ENCODE peak calls at places on chromosomes 11 and 22, in seven cellular contexts. One of them, this sample, is unnamed.

GRCh38 chr22:43017525-43018290 is 2.8 kb upstream of the PACSIN2 start:
- DNase-seq in CD8-positive, alpha-beta T cell: no peak
- DNase-seq in suprapubic skin: no peak
- DNase-seq in HL-60: no peak
- DNase-seq in DND-41: no peak
- DNase-seq in spleen: no peak
- DNase-seq in fibroblast of lung: no peak
- DNase-seq in this sample: no peak

GRCh38 chr11:359181-359714 is 10.1 kb upstream of the B4GALNT4 start:
- DNase-seq in CD8-positive, alpha-beta T cell: peak; percentile 56
- DNase-seq in suprapubic skin: peak; percentile 77
- DNase-seq in HL-60: no peak
- DNase-seq in DND-41: no peak
- DNase-seq in spleen: peak; percentile 69
- DNase-seq in fibroblast of lung: no peak
- DNase-seq in this sample: no peak

GRCh38 chr22:50261615-50262459 is at the start of gene MAPK12:
- DNase-seq in CD8-positive, alpha-beta T cell: no peak
- DNase-seq in suprapubic skin: no peak
- DNase-seq in HL-60: no peak
- DNase-seq in DND-41: no peak
- DNase-seq in spleen: no peak
- DNase-seq in fibroblast of lung: no peak
- DNase-seq in this sample: no peak

GRCh38 chr11:72041364-72042058 is 38.8 kb downstream of the NUMA1 start:
- DNase-seq in CD8-positive, alpha-beta T cell: peak; percentile 56
- DNase-seq in suprapubic skin: peak; percentile 89
- DNase-seq in HL-60: peak; percentile 25
- DNase-seq in DND-41: peak; percentile 51
- DNase-seq in spleen: peak; percentile 87
- DNase-seq in fibroblast of lung: peak; percentile 78
- DNase-seq in this sample: peak; percentile 44

GRCh38 chr11:118202599-118203422 is 22.0 kb downstream of the JAML start:
- DNase-seq in CD8-positive, alpha-beta T cell: peak; percentile 79
- DNase-seq in suprapubic skin: no peak
- DNase-seq in HL-60: no peak
- DNase-seq in DND-41: peak; percentile 59
- DNase-seq in spleen: no peak
- DNase-seq in fibroblast of lung: no peak
- DNase-seq in this sample: no peak

GRCh38 chr11:10655227-10655626 is 38.3 kb downstream of the IRAG1 start:
- DNase-seq in CD8-positive, alpha-beta T cell: no peak
- DNase-seq in suprapubic skin: no peak
- DNase-seq in HL-60: no peak
- DNase-seq in DND-41: no peak
- DNase-seq in spleen: no peak
- DNase-seq in fibroblast of lung: no peak
- DNase-seq in this sample: no peak

GRCh38 chr11:77198440-77198849 is 70.4 kb downstream of the MYO7A start:
- DNase-seq in CD8-positive, alpha-beta T cell: no peak
- DNase-seq in suprapubic skin: peak; percentile 59
- DNase-seq in HL-60: no peak
- DNase-seq in DND-41: peak; percentile 57
- DNase-seq in spleen: peak; percentile 62
- DNase-seq in fibroblast of lung: no peak
- DNase-seq in this sample: no peak

GRCh38 chr11:19055016-19055415 is 5.5 kb downstream of the MRGPRX2 start:
- DNase-seq in CD8-positive, alpha-beta T cell: no peak
- DNase-seq in suprapubic skin: no peak
- DNase-seq in HL-60: no peak
- DNase-seq in DND-41: no peak
- DNase-seq in spleen: no peak
- DNase-seq in fibroblast of lung: no peak
- DNase-seq in this sample: no peak

GRCh38 chr11:128289048-128289447 is 298.3 kb downstream of the ETS1 start:
- DNase-seq in CD8-positive, alpha-beta T cell: no peak
- DNase-seq in suprapubic skin: no peak
- DNase-seq in HL-60: no peak
- DNase-seq in DND-41: no peak
- DNase-seq in spleen: no peak
- DNase-seq in fibroblast of lung: no peak
- DNase-seq in this sample: no peak

GRCh38 chr11:85626496-85626895 is 648 bp downstream of the DLG2 start:
- DNase-seq in CD8-positive, alpha-beta T cell: no peak
- DNase-seq in suprapubic skin: no peak
- DNase-seq in HL-60: no peak
- DNase-seq in DND-41: no peak
- DNase-seq in spleen: no peak
- DNase-seq in fibroblast of lung: no peak
- DNase-seq in this sample: no peak

GRCh38 chr11:5343474-5344335 is at the start of gene OR51B5:
- DNase-seq in CD8-positive, alpha-beta T cell: no peak
- DNase-seq in suprapubic skin: no peak
- DNase-seq in HL-60: no peak
- DNase-seq in DND-41: no peak
- DNase-seq in spleen: no peak
- DNase-seq in fibroblast of lung: no peak
- DNase-seq in this sample: peak; percentile 59

GRCh38 chr11:17267576-17267975 is 9.0 kb upstream of the NUCB2 start:
- DNase-seq in CD8-positive, alpha-beta T cell: no peak
- DNase-seq in suprapubic skin: no peak
- DNase-seq in HL-60: peak; percentile 64
- DNase-seq in DND-41: peak; percentile 51
- DNase-seq in spleen: no peak
- DNase-seq in fibroblast of lung: no peak
- DNase-seq in this sample: no peak

GRCh38 chr22:41976070-41976901 is 7.0 kb downstream of the SEPTIN3 start:
- DNase-seq in CD8-positive, alpha-beta T cell: no peak
- DNase-seq in suprapubic skin: no peak
- DNase-seq in HL-60: no peak
- DNase-seq in DND-41: peak; percentile 49
- DNase-seq in spleen: peak; percentile 86
- DNase-seq in fibroblast of lung: no peak
- DNase-seq in this sample: no peak

GRCh38 chr11:34075178-34075820 is 23.8 kb downstream of the CAPRIN1 start:
- DNase-seq in CD8-positive, alpha-beta T cell: no peak
- DNase-seq in suprapubic skin: no peak
- DNase-seq in HL-60: no peak
- DNase-seq in DND-41: no peak
- DNase-seq in spleen: no peak
- DNase-seq in fibroblast of lung: peak; percentile 75
- DNase-seq in this sample: no peak

GRCh38 chr22:43731986-43732385 is 80.1 kb downstream of the EFCAB6 start:
- DNase-seq in CD8-positive, alpha-beta T cell: no peak
- DNase-seq in suprapubic skin: no peak
- DNase-seq in HL-60: no peak
- DNase-seq in DND-41: no peak
- DNase-seq in spleen: no peak
- DNase-seq in fibroblast of lung: no peak
- DNase-seq in this sample: no peak

GRCh38 chr11:113991170-113991569 is 16.3 kb downstream of the HTR3A start:
- DNase-seq in CD8-positive, alpha-beta T cell: no peak
- DNase-seq in suprapubic skin: no peak
- DNase-seq in HL-60: no peak
- DNase-seq in DND-41: peak; percentile 40
- DNase-seq in spleen: no peak
- DNase-seq in fibroblast of lung: peak; percentile 47
- DNase-seq in this sample: no peak

GRCh38 chr11:131204984-131205383 is 165.4 kb upstream of the NTM start:
- DNase-seq in CD8-positive, alpha-beta T cell: no peak
- DNase-seq in suprapubic skin: no peak
- DNase-seq in HL-60: no peak
- DNase-seq in DND-41: no peak
- DNase-seq in spleen: no peak
- DNase-seq in fibroblast of lung: no peak
- DNase-seq in this sample: no peak

GRCh38 chr11:115504279-115505158 is at the start of gene CADM1:
- DNase-seq in CD8-positive, alpha-beta T cell: peak; percentile 79
- DNase-seq in suprapubic skin: peak; percentile 94
- DNase-seq in HL-60: peak; percentile 24
- DNase-seq in DND-41: no peak
- DNase-seq in spleen: peak; percentile 92
- DNase-seq in fibroblast of lung: peak; percentile 90
- DNase-seq in this sample: peak; percentile 87

GRCh38 chr11:68632802-68633201 is 51.5 kb upstream of the GAL start:
- DNase-seq in CD8-positive, alpha-beta T cell: peak; percentile 62
- DNase-seq in suprapubic skin: no peak
- DNase-seq in HL-60: peak; percentile 25
- DNase-seq in DND-41: peak; percentile 62
- DNase-seq in spleen: no peak
- DNase-seq in fibroblast of lung: peak; percentile 83
- DNase-seq in this sample: peak; percentile 16
- TF ChIP-seq CTCF in CD8-positive, alpha-beta T cell: peak; percentile 17
- TF ChIP-seq CTCF in suprapubic skin: no peak
- TF ChIP-seq CTCF in HL-60: peak; percentile 58
- TF ChIP-seq CTCF in DND-41: peak; percentile 70
- TF ChIP-seq CTCF in spleen: peak; percentile 26
- TF ChIP-seq CTCF in fibroblast of lung: peak; percentile 53
- TF ChIP-seq CTCF in this sample: peak; percentile 73

DNA sequence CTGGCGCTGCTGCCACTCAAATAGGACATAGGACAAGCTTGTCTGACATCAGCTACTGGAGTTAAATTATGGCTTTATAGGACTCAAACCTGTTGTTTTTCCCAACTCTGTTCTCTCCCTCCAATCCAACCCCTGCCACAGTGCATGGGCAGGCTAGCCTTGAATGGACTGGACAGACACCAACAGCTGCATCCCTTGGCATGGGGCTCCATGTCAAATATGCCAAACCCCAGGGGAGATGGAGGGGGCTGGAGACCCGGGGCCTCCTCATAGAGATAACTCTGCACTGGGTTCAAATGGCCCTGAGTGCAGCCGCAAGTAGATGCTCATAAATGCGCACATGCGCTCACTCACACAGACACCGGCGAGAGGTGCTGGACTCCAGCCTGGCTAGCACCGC is 28.9 kb downstream of the CD5 start:
- DNase-seq in CD8-positive, alpha-beta T cell: no peak
- DNase-seq in suprapubic skin: no peak
- DNase-seq in HL-60: no peak
- DNase-seq in DND-41: no peak
- DNase-seq in spleen: no peak
- DNase-seq in fibroblast of lung: no peak
- DNase-seq in this sample: no peak
- H3K27ac ChIP-seq in CD8-positive, alpha-beta T cell: no peak overlapping the region
- H3K27ac ChIP-seq in suprapubic skin: no peak overlapping the region
- H3K27ac ChIP-seq in HL-60: no peak overlapping the region
- H3K27ac ChIP-seq in DND-41: no peak overlapping the region
- H3K27ac ChIP-seq in spleen: peak overlapping the region; percentile 20
- H3K27ac ChIP-seq in fibroblast of lung: no peak overlapping the region
- H3K27ac ChIP-seq in this sample: no peak overlapping the region

DNA sequence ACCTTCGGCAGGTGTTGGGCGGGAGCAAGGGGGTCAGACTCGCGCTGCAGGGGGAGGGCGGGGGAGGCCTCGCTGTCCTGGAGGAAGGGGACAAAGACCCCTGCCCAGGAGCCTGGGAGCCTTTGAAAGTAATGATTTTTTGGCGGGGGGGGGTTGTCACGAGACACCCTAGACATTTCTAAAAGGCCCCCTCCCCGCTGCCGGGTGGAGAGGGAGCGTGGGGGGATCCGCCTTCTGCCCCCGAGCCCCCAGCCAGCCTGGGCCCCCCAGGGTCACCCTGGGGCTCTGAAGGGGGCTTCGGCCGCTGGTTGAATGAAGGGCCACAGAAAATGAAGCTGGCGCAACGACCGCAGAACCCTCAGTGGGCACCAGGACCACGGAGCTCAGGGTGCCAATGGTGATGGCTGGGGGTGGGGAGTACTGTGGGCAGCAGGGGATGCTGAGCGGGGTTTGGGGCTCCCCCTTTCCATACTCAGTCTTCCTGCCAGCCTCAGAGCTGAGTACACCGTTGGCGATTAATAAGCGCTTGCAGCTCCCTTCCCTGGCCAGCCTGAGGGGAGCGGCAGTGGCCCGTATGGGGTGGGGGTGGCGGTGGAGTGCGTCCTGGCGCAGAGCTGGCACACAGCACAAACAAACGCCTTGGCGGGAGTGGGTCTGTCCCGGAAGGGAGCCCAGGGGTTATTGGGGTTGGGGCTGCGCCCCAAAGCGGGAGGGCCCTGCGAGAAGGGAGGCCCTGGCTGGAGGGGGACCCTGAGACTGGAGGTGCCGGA is 1.2 kb upstream of the DUSP8 start:
- DNase-seq in CD8-positive, alpha-beta T cell: peak; percentile 45
- DNase-seq in suprapubic skin: no peak
- DNase-seq in HL-60: no peak
- DNase-seq in DND-41: no peak
- DNase-seq in spleen: no peak
- DNase-seq in fibroblast of lung: no peak
- DNase-seq in this sample: no peak
- H3K4me3 ChIP-seq in CD8-positive, alpha-beta T cell: peak overlapping the region; percentile 57
- H3K4me3 ChIP-seq in suprapubic skin: peak overlapping the region; percentile 57
- H3K4me3 ChIP-seq in HL-60: no peak overlapping the region
- H3K4me3 ChIP-seq in DND-41: no peak overlapping the region
- H3K4me3 ChIP-seq in spleen: peak overlapping the region; percentile 53
- H3K4me3 ChIP-seq in fibroblast of lung: no peak overlapping the region
- H3K4me3 ChIP-seq in this sample: no peak overlapping the region

GRCh38 chr11:92346220-92346619 is 121.6 kb downstream of the FAT3 start:
- DNase-seq in CD8-positive, alpha-beta T cell: no peak
- DNase-seq in suprapubic skin: no peak
- DNase-seq in HL-60: no peak
- DNase-seq in DND-41: no peak
- DNase-seq in spleen: no peak
- DNase-seq in fibroblast of lung: no peak
- DNase-seq in this sample: no peak

GRCh38 chr11:92342034-92342433 is 117.4 kb downstream of the FAT3 start:
- DNase-seq in CD8-positive, alpha-beta T cell: no peak
- DNase-seq in suprapubic skin: no peak
- DNase-seq in HL-60: no peak
- DNase-seq in DND-41: no peak
- DNase-seq in spleen: no peak
- DNase-seq in fibroblast of lung: no peak
- DNase-seq in this sample: no peak

GRCh38 chr11:92342886-92343285 is 118.3 kb downstream of the FAT3 start:
- DNase-seq in CD8-positive, alpha-beta T cell: no peak
- DNase-seq in suprapubic skin: no peak
- DNase-seq in HL-60: no peak
- DNase-seq in DND-41: no peak
- DNase-seq in spleen: no peak
- DNase-seq in fibroblast of lung: no peak
- DNase-seq in this sample: no peak

DNA sequence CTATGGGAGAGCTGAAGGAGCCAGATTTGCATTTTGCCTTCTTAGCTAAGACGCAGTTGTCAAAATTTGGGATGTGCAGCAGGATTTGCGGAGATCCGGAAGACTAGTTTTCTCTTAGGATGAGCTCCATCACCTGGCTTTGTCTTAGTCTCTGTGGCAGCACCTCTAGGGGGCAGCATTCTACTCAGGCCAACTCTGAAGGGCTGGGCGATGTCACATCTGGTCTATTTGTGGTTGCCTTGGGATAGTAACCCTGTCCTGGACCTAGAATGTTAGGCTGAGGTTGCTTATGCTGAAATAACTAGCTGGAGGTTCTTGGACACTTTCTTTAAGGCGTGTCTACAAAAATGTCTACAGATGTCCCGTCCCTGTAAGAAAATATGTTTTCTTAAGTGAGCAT is 116.2 kb downstream of the FAT3 start:
- DNase-seq in CD8-positive, alpha-beta T cell: no peak
- DNase-seq in suprapubic skin: no peak
- DNase-seq in HL-60: no peak
- DNase-seq in DND-41: no peak
- DNase-seq in spleen: no peak
- DNase-seq in fibroblast of lung: peak; percentile 24
- DNase-seq in this sample: no peak
- TF ChIP-seq CTCF in CD8-positive, alpha-beta T cell: no peak
- TF ChIP-seq CTCF in suprapubic skin: no peak
- TF ChIP-seq CTCF in HL-60: no peak
- TF ChIP-seq CTCF in DND-41: peak; percentile 46
- TF ChIP-seq CTCF in spleen: no peak
- TF ChIP-seq CTCF in fibroblast of lung: peak; percentile 14
- TF ChIP-seq CTCF in this sample: peak; percentile 47

GRCh38 chr11:61854206-61854875 is 26.2 kb downstream of the FADS2 start:
- DNase-seq in CD8-positive, alpha-beta T cell: no peak
- DNase-seq in suprapubic skin: no peak
- DNase-seq in HL-60: no peak
- DNase-seq in DND-41: no peak
- DNase-seq in spleen: no peak
- DNase-seq in fibroblast of lung: no peak
- DNase-seq in this sample: no peak
- H3K27ac ChIP-seq in CD8-positive, alpha-beta T cell: no peak overlapping the region
- H3K27ac ChIP-seq in suprapubic skin: no peak overlapping the region
- H3K27ac ChIP-seq in HL-60: no peak overlapping the region
- H3K27ac ChIP-seq in DND-41: no peak overlapping the region
- H3K27ac ChIP-seq in spleen: no peak overlapping the region
- H3K27ac ChIP-seq in fibroblast of lung: no peak overlapping the region
- H3K27ac ChIP-seq in this sample: no peak overlapping the region